ENCODE peak calls at places on chromosomes 2 and 18, in eight cellular contexts. I is stimulated activated CD4-positive, alpha-beta T cell treated with anti-CD3 and anti-CD28 coated beads, Interleukin-1b, Interleukin-23, amount 100 ng/mL, for 1 hour; D is T-helper 2 cell; H is NCI-H2107; K is AG08395; J is osteocyte; Z is GM12891; F is ELR. T is an unnamed sample.

GRCh38 chr18:41490861-41491260 is 464.2 kb upstream of the PIK3C3 start:
- DNase-seq in I (no peak), D (no peak), H (no peak), K (no peak), J (no peak), Z (no peak), F (no peak), T (no peak)

GRCh38 chr2:96330407-96330806 is 5.2 kb upstream of the NCAPH start:
- DNase-seq in I (no peak), D (no peak), H (no peak), K (no peak), J (no peak), Z (no peak), F (peak), T (no peak)

GRCh38 chr2:41579811-41580210 is 468.0 kb upstream of the PKDCC start:
- DNase-seq in I (no peak), D (no peak), H (no peak), K (no peak), J (no peak), Z (no peak), F (no peak), T (no peak)

GRCh38 chr18:70289351-70290330 is 796 bp downstream of the SOCS6 start:
- DNase-seq in I (no peak), D (no peak), H (no peak), K (peak), J (peak), Z (peak), F (peak), T (peak)

GRCh38 chr2:186780701-186781316 is 68.2 kb downstream of the ZSWIM2 start:
- DNase-seq in I (no peak), D (no peak), H (no peak), K (no peak), J (no peak), Z (no peak), F (peak), T (no peak)

GRCh38 chr2:161307676-161308075 is 549 bp upstream of the PSMD14 start:
- DNase-seq in I (no peak), D (no peak), H (no peak), K (no peak), J (no peak), Z (no peak), F (peak), T (no peak)

GRCh38 chr18:45106331-45106774 is 425.7 kb downstream of the SETBP1 start:
- DNase-seq in I (no peak), D (no peak), H (no peak), K (peak), J (no peak), Z (no peak), F (no peak), T (peak)

GRCh38 chr2:187138240-187138639 is 289.3 kb upstream of the ZSWIM2 start:
- DNase-seq in I (no peak), D (no peak), H (no peak), K (peak), J (no peak), Z (peak), F (peak), T (no peak)

GRCh38 chr2:33785201-33786106 is 186.4 kb upstream of the FAM98A start:
- DNase-seq in I (no peak), D (no peak), H (no peak), K (no peak), J (no peak), Z (peak), F (no peak), T (no peak)

GRCh38 chr2:238265605-238266004 is 22.8 kb downstream of the PER2 start:
- DNase-seq in I (no peak), D (no peak), H (no peak), K (no peak), J (no peak), Z (no peak), F (no peak), T (no peak)

GRCh38 chr2:9753276-9753600 is 90.0 kb upstream of the TAF1B start:
- DNase-seq in I (no peak), D (peak), H (no peak), K (peak), J (no peak), Z (peak), F (peak), T (peak)

GRCh38 chr18:75211002-75211621 is 515 bp downstream of the TSHZ1 start:
- DNase-seq in I (no peak), D (no peak), H (no peak), K (no peak), J (no peak), Z (no peak), F (peak), T (no peak)

GRCh38 chr2:27752551-27753237 is 18.8 kb upstream of the MRPL33 start:
- DNase-seq in I (no peak), D (no peak), H (peak), K (no peak), J (no peak), Z (no peak), F (no peak), T (no peak)

GRCh38 chr2:236972491-236973379 is 113.0 kb upstream of the COPS8 start:
- DNase-seq in I (no peak), D (no peak), H (no peak), K (peak), J (no peak), Z (no peak), F (peak), T (no peak)